ENCODE peak calls at places on chromosomes 5 and 9, in four cellular contexts. F, S, E and K are unnamed samples.

GRCh38 chr9:82127993-82128710 is 139.6 kb downstream of the SPATA31D1 start:
- DNase-seq in F (no peak), S (no peak), E (peak), K (no peak)

GRCh38 chr5:45484781-45485180 is 211.4 kb downstream of the HCN1 start:
- DNase-seq in F (no peak), S (no peak), E (no peak), K (no peak)

GRCh38 chr5:164204338-164204946 is 699.0 kb downstream of the MAT2B start:
- DNase-seq in F (peak), S (no peak), E (no peak), K (peak)

GRCh38 chr9:109473329-109473728 is 24.8 kb downstream of the PTPN3 start:
- DNase-seq in F (no peak), S (no peak), E (no peak), K (no peak)

GRCh38 chr9:114002986-114003740 is 74.9 kb downstream of the AMBP start:
- DNase-seq in F (no peak), S (no peak), E (no peak), K (no peak)

GRCh38 chr5:52870448-52870847 is 82.7 kb downstream of the ITGA1 start:
- DNase-seq in F (no peak), S (no peak), E (no peak), K (no peak)

GRCh38 chr5:88889165-88890069 is 6.4 kb upstream of the MEF2C start:
- DNase-seq in F (no peak), S (no peak), E (no peak), K (no peak)

GRCh38 chr5:77563475-77563874 is 71.4 kb upstream of the WDR41 start:
- DNase-seq in F (no peak), S (no peak), E (no peak), K (no peak)

GRCh38 chr9:90344013-90344412 is 298.6 kb downstream of the DIRAS2 start:
- DNase-seq in F (no peak), S (no peak), E (no peak), K (no peak)

GRCh38 chr5:84816746-84817547 is 432.3 kb upstream of the EDIL3 start:
- DNase-seq in F (no peak), S (no peak), E (no peak), K (no peak)

GRCh38 chr5:66246621-66247020 is 102.5 kb downstream of the SREK1 start:
- DNase-seq in F (peak), S (no peak), E (no peak), K (no peak)

GRCh38 chr5:84729326-84729725 is 344.6 kb upstream of the EDIL3 start:
- DNase-seq in F (no peak), S (no peak), E (peak), K (peak)

GRCh38 chr9:7794196-7794595 is 5.4 kb downstream of the DMAC1 start:
- DNase-seq in F (no peak), S (no peak), E (no peak), K (no peak)

GRCh38 chr5:152503206-152503605 is 98.1 kb upstream of the NMUR2 start:
- DNase-seq in F (no peak), S (no peak), E (no peak), K (no peak)